ENCODE peak calls at places on chromosomes 5 and 9, in six cellular contexts. One of them, this sample, is unnamed.

GRCh38 chr5:134174841-134175839 is 1.6 kb downstream of the SKP1 start:
- DNase-seq in neural crest cell: no peak
- DNase-seq in aorta: no peak
- DNase-seq in Ammon's horn: no peak
- DNase-seq in activated T-cell treated with anti-CD3 and anti-CD28 coated beads, Interleukin-2, amount 50 U/mL, for 4 hours: no peak
- DNase-seq in T-cell: no peak
- DNase-seq in this sample: no peak

GRCh38 chr9:75918154-75918553 is 27.7 kb downstream of the PCSK5 start:
- DNase-seq in activated T-cell treated with anti-CD3 and anti-CD28 coated beads, Interleukin-2, amount 50 U/mL, for 4 hours: no peak
- DNase-seq in Ammon's horn: no peak
- DNase-seq in neural crest cell: no peak
- DNase-seq in T-cell: no peak
- DNase-seq in aorta: no peak
- DNase-seq in this sample: no peak

GRCh38 chr5:26553079-26553478 is 485.3 kb downstream of the CDH9 start:
- DNase-seq in Ammon's horn: peak; percentile 21
- DNase-seq in T-cell: no peak
- DNase-seq in activated T-cell treated with anti-CD3 and anti-CD28 coated beads, Interleukin-2, amount 50 U/mL, for 4 hours: no peak
- DNase-seq in neural crest cell: peak; percentile 23
- DNase-seq in aorta: no peak
- DNase-seq in this sample: no peak

GRCh38 chr5:40112875-40113274 is 566.8 kb upstream of the PTGER4 start:
- DNase-seq in aorta: no peak
- DNase-seq in Ammon's horn: no peak
- DNase-seq in activated T-cell treated with anti-CD3 and anti-CD28 coated beads, Interleukin-2, amount 50 U/mL, for 4 hours: no peak
- DNase-seq in T-cell: no peak
- DNase-seq in neural crest cell: no peak
- DNase-seq in this sample: no peak

GRCh38 chr5:119473241-119473640 is 20.9 kb downstream of the HSD17B4 start:
- DNase-seq in aorta: no peak
- DNase-seq in Ammon's horn: no peak
- DNase-seq in activated T-cell treated with anti-CD3 and anti-CD28 coated beads, Interleukin-2, amount 50 U/mL, for 4 hours: no peak
- DNase-seq in T-cell: no peak
- DNase-seq in neural crest cell: no peak
- DNase-seq in this sample: no peak

GRCh38 chr5:175846332-175846731 is 25.0 kb upstream of the CPLX2 start:
- DNase-seq in aorta: no peak
- DNase-seq in activated T-cell treated with anti-CD3 and anti-CD28 coated beads, Interleukin-2, amount 50 U/mL, for 4 hours: no peak
- DNase-seq in neural crest cell: no peak
- DNase-seq in Ammon's horn: no peak
- DNase-seq in T-cell: no peak
- DNase-seq in this sample: no peak

GRCh38 chr5:160173-160510 is 31.2 kb upstream of the LRRC14B start:
- DNase-seq in Ammon's horn: peak; percentile 21
- DNase-seq in aorta: peak; percentile 50
- DNase-seq in T-cell: no peak
- DNase-seq in neural crest cell: no peak
- DNase-seq in activated T-cell treated with anti-CD3 and anti-CD28 coated beads, Interleukin-2, amount 50 U/mL, for 4 hours: no peak
- DNase-seq in this sample: no peak

GRCh38 chr9:136791466-136792276 is 527 bp downstream of the TMEM141 start:
- DNase-seq in aorta: peak; percentile 83
- DNase-seq in neural crest cell: peak; percentile 53
- DNase-seq in Ammon's horn: no peak
- DNase-seq in activated T-cell treated with anti-CD3 and anti-CD28 coated beads, Interleukin-2, amount 50 U/mL, for 4 hours: peak; percentile 62
- DNase-seq in T-cell: peak; percentile 63
- DNase-seq in this sample: peak; percentile 87

GRCh38 chr9:35691757-35692301 is 2.1 kb upstream of the TPM2 start:
- DNase-seq in activated T-cell treated with anti-CD3 and anti-CD28 coated beads, Interleukin-2, amount 50 U/mL, for 4 hours: no peak
- DNase-seq in neural crest cell: no peak
- DNase-seq in T-cell: no peak
- DNase-seq in Ammon's horn: no peak
- DNase-seq in aorta: no peak
- DNase-seq in this sample: peak; percentile 68

GRCh38 chr9:129036923-129037766 is 719 bp downstream of the MIGA2 start:
- DNase-seq in activated T-cell treated with anti-CD3 and anti-CD28 coated beads, Interleukin-2, amount 50 U/mL, for 4 hours: no peak
- DNase-seq in T-cell: no peak
- DNase-seq in aorta: peak; percentile 72
- DNase-seq in neural crest cell: no peak
- DNase-seq in Ammon's horn: no peak
- DNase-seq in this sample: no peak

GRCh38 chr5:80414113-80414512 is 6.2 kb downstream of the ZFYVE16 start:
- DNase-seq in activated T-cell treated with anti-CD3 and anti-CD28 coated beads, Interleukin-2, amount 50 U/mL, for 4 hours: no peak
- DNase-seq in aorta: no peak
- DNase-seq in T-cell: no peak
- DNase-seq in neural crest cell: no peak
- DNase-seq in Ammon's horn: no peak
- DNase-seq in this sample: no peak

GRCh38 chr5:51159164-51159563 is 224.1 kb upstream of the ISL1 start:
- DNase-seq in Ammon's horn: no peak
- DNase-seq in aorta: no peak
- DNase-seq in T-cell: no peak
- DNase-seq in neural crest cell: no peak
- DNase-seq in activated T-cell treated with anti-CD3 and anti-CD28 coated beads, Interleukin-2, amount 50 U/mL, for 4 hours: no peak
- DNase-seq in this sample: no peak

GRCh38 chr5:66436721-66437120 is 159.5 kb upstream of the MAST4 start:
- DNase-seq in activated T-cell treated with anti-CD3 and anti-CD28 coated beads, Interleukin-2, amount 50 U/mL, for 4 hours: no peak
- DNase-seq in neural crest cell: no peak
- DNase-seq in Ammon's horn: no peak
- DNase-seq in aorta: no peak
- DNase-seq in T-cell: no peak
- DNase-seq in this sample: no peak

GRCh38 chr5:146595088-146595487 is 79.1 kb upstream of the GPR151 start:
- DNase-seq in T-cell: no peak
- DNase-seq in Ammon's horn: no peak
- DNase-seq in aorta: no peak
- DNase-seq in activated T-cell treated with anti-CD3 and anti-CD28 coated beads, Interleukin-2, amount 50 U/mL, for 4 hours: no peak
- DNase-seq in neural crest cell: no peak
- DNase-seq in this sample: no peak

GRCh38 chr9:129148463-129149204 is 29.4 kb downstream of the IER5L start:
- DNase-seq in T-cell: no peak
- DNase-seq in aorta: no peak
- DNase-seq in neural crest cell: no peak
- DNase-seq in Ammon's horn: no peak
- DNase-seq in activated T-cell treated with anti-CD3 and anti-CD28 coated beads, Interleukin-2, amount 50 U/mL, for 4 hours: no peak
- DNase-seq in this sample: no peak

GRCh38 chr9:110115341-110115820 is 92.6 kb downstream of the C9orf152 start:
- DNase-seq in neural crest cell: no peak
- DNase-seq in T-cell: no peak
- DNase-seq in activated T-cell treated with anti-CD3 and anti-CD28 coated beads, Interleukin-2, amount 50 U/mL, for 4 hours: no peak
- DNase-seq in aorta: no peak
- DNase-seq in Ammon's horn: peak; percentile 32
- DNase-seq in this sample: no peak

GRCh38 chr9:81477669-81478068 is 211.7 kb downstream of the TLE1 start:
- DNase-seq in activated T-cell treated with anti-CD3 and anti-CD28 coated beads, Interleukin-2, amount 50 U/mL, for 4 hours: no peak
- DNase-seq in T-cell: no peak
- DNase-seq in Ammon's horn: peak; percentile 29
- DNase-seq in aorta: no peak
- DNase-seq in neural crest cell: no peak
- DNase-seq in this sample: no peak

GRCh38 chr9:86549434-86549833 is 195.2 kb upstream of the TUT7 start:
- DNase-seq in Ammon's horn: no peak
- DNase-seq in T-cell: no peak
- DNase-seq in neural crest cell: no peak
- DNase-seq in activated T-cell treated with anti-CD3 and anti-CD28 coated beads, Interleukin-2, amount 50 U/mL, for 4 hours: no peak
- DNase-seq in aorta: no peak
- DNase-seq in this sample: no peak

GRCh38 chr9:119050281-119050680 is 319.0 kb downstream of the BRINP1 start:
- DNase-seq in aorta: no peak
- DNase-seq in T-cell: no peak
- DNase-seq in activated T-cell treated with anti-CD3 and anti-CD28 coated beads, Interleukin-2, amount 50 U/mL, for 4 hours: no peak
- DNase-seq in Ammon's horn: peak; percentile 13
- DNase-seq in neural crest cell: no peak
- DNase-seq in this sample: no peak

GRCh38 chr9:82466616-82467251 is 478.2 kb downstream of the SPATA31D1 start:
- DNase-seq in activated T-cell treated with anti-CD3 and anti-CD28 coated beads, Interleukin-2, amount 50 U/mL, for 4 hours: no peak
- DNase-seq in aorta: peak; percentile 73
- DNase-seq in Ammon's horn: peak; percentile 4
- DNase-seq in neural crest cell: peak; percentile 25
- DNase-seq in T-cell: no peak
- DNase-seq in this sample: peak; percentile 72

GRCh38 chr5:177508217-177508611 is 1.4 kb downstream of the DOK3 start:
- DNase-seq in activated T-cell treated with anti-CD3 and anti-CD28 coated beads, Interleukin-2, amount 50 U/mL, for 4 hours: no peak
- DNase-seq in Ammon's horn: no peak
- DNase-seq in neural crest cell: no peak
- DNase-seq in aorta: peak; percentile 76
- DNase-seq in T-cell: no peak
- DNase-seq in this sample: no peak

GRCh38 chr9:86352440-86353106 is 1.6 kb downstream of the TUT7 start:
- DNase-seq in neural crest cell: no peak
- DNase-seq in T-cell: no peak
- DNase-seq in Ammon's horn: peak; percentile 7
- DNase-seq in activated T-cell treated with anti-CD3 and anti-CD28 coated beads, Interleukin-2, amount 50 U/mL, for 4 hours: no peak
- DNase-seq in aorta: no peak
- DNase-seq in this sample: no peak

GRCh38 chr5:35788724-35789123 is 68.0 kb upstream of the IL7R start:
- DNase-seq in activated T-cell treated with anti-CD3 and anti-CD28 coated beads, Interleukin-2, amount 50 U/mL, for 4 hours: no peak
- DNase-seq in neural crest cell: no peak
- DNase-seq in T-cell: no peak
- DNase-seq in Ammon's horn: no peak
- DNase-seq in aorta: no peak
- DNase-seq in this sample: no peak

GRCh38 chr5:59356813-59357381 is 536.6 kb downstream of the PDE4D start:
- DNase-seq in aorta: peak; percentile 66
- DNase-seq in neural crest cell: no peak
- DNase-seq in Ammon's horn: peak; percentile 5
- DNase-seq in T-cell: no peak
- DNase-seq in activated T-cell treated with anti-CD3 and anti-CD28 coated beads, Interleukin-2, amount 50 U/mL, for 4 hours: no peak
- DNase-seq in this sample: no peak

GRCh38 chr5:132270706-132271105 is 13.2 kb downstream of the PDLIM4 start:
- DNase-seq in T-cell: no peak
- DNase-seq in Ammon's horn: no peak
- DNase-seq in activated T-cell treated with anti-CD3 and anti-CD28 coated beads, Interleukin-2, amount 50 U/mL, for 4 hours: no peak
- DNase-seq in aorta: peak; percentile 53
- DNase-seq in neural crest cell: no peak
- DNase-seq in this sample: no peak

GRCh38 chr9:7980691-7981289 is 181.2 kb upstream of the DMAC1 start:
- DNase-seq in T-cell: no peak
- DNase-seq in activated T-cell treated with anti-CD3 and anti-CD28 coated beads, Interleukin-2, amount 50 U/mL, for 4 hours: no peak
- DNase-seq in neural crest cell: no peak
- DNase-seq in Ammon's horn: peak; percentile 17
- DNase-seq in aorta: no peak
- DNase-seq in this sample: no peak

GRCh38 chr9:79049371-79049770 is 522.4 kb upstream of the TLE4 start:
- DNase-seq in Ammon's horn: no peak
- DNase-seq in T-cell: no peak
- DNase-seq in neural crest cell: no peak
- DNase-seq in aorta: no peak
- DNase-seq in activated T-cell treated with anti-CD3 and anti-CD28 coated beads, Interleukin-2, amount 50 U/mL, for 4 hours: no peak
- DNase-seq in this sample: no peak

GRCh38 chr9:128637656-128638055 is 19.0 kb downstream of the DYNC2I2 start:
- DNase-seq in aorta: no peak
- DNase-seq in neural crest cell: no peak
- DNase-seq in Ammon's horn: peak; percentile 47
- DNase-seq in activated T-cell treated with anti-CD3 and anti-CD28 coated beads, Interleukin-2, amount 50 U/mL, for 4 hours: no peak
- DNase-seq in T-cell: no peak
- DNase-seq in this sample: no peak

GRCh38 chr5:10632110-10632903 is 68.4 kb downstream of the ANKRD33B start:
- DNase-seq in aorta: no peak
- DNase-seq in activated T-cell treated with anti-CD3 and anti-CD28 coated beads, Interleukin-2, amount 50 U/mL, for 4 hours: no peak
- DNase-seq in Ammon's horn: no peak
- DNase-seq in neural crest cell: no peak
- DNase-seq in T-cell: no peak
- DNase-seq in this sample: peak; percentile 76

GRCh38 chr9:10000669-10001068 is 612.1 kb downstream of the PTPRD start:
- DNase-seq in T-cell: no peak
- DNase-seq in Ammon's horn: no peak
- DNase-seq in aorta: no peak
- DNase-seq in neural crest cell: no peak
- DNase-seq in activated T-cell treated with anti-CD3 and anti-CD28 coated beads, Interleukin-2, amount 50 U/mL, for 4 hours: no peak
- DNase-seq in this sample: no peak

GRCh38 chr5:58148366-58148765 is 311.5 kb downstream of the PLK2 start:
- DNase-seq in neural crest cell: no peak
- DNase-seq in aorta: no peak
- DNase-seq in T-cell: no peak
- DNase-seq in activated T-cell treated with anti-CD3 and anti-CD28 coated beads, Interleukin-2, amount 50 U/mL, for 4 hours: no peak
- DNase-seq in Ammon's horn: no peak
- DNase-seq in this sample: no peak